ENCODE peak calls at places on chromosomes 1 and 21, in eight cellular contexts. U is thoracic aorta, V is BJ, H is fibroblast of mammary gland, S is nephron progenitor cell, I is bronchial epithelial cell, Q is RWPE1, F is adrenal gland. M is an unnamed sample.

GRCh38 chr1:117017648-117018047 is 16.1 kb downstream of the CD101 start:
- DNase-seq in U (no peak), V (no peak), H (peak), S (no peak), I (no peak), Q (no peak), F (no peak), M (no peak)

GRCh38 chr21:34968414-34969333 is 80.4 kb downstream of the RUNX1 start:
- DNase-seq in U (no peak), V (no peak), H (no peak), S (no peak), I (no peak), Q (no peak), F (no peak), M (no peak)

GRCh38 chr1:2546515-2547209 is 9.5 kb upstream of the TNFRSF14 start:
- DNase-seq in U (peak), V (no peak), H (peak), S (peak), I (peak), Q (peak), F (peak), M (no peak)

GRCh38 chr1:246597340-246597739 is 31.1 kb downstream of the CNST start:
- DNase-seq in U (peak), V (peak), H (peak), S (no peak), I (peak), Q (peak), F (peak), M (no peak)

GRCh38 chr1:31704261-31705079 is 653 bp upstream of the COL16A1 start:
- DNase-seq in U (no peak), V (no peak), H (peak), S (no peak), I (peak), Q (no peak), F (peak), M (no peak)

GRCh38 chr1:147072371-147073061 is 99.8 kb downstream of the PRKAB2 start:
- DNase-seq in U (no peak), V (no peak), H (no peak), S (peak), I (peak), Q (no peak), F (peak), M (no peak)

GRCh38 chr21:38042246-38042645 is 126.0 kb upstream of the KCNJ6 start:
- DNase-seq in U (no peak), V (no peak), H (no peak), S (no peak), I (peak), Q (no peak), F (no peak), M (no peak)

GRCh38 chr1:234725177-234726132 is 115.5 kb upstream of the IRF2BP2 start:
- DNase-seq in U (no peak), V (no peak), H (no peak), S (no peak), I (no peak), Q (no peak), F (peak), M (no peak)

GRCh38 chr1:92478393-92478792 is 8.3 kb downstream of the GFI1 start:
- DNase-seq in U (no peak), V (no peak), H (no peak), S (no peak), I (peak), Q (no peak), F (no peak), M (no peak)

GRCh38 chr1:222288056-222288455 is 259.8 kb downstream of the HHIPL2 start:
- DNase-seq in U (no peak), V (peak), H (peak), S (no peak), I (peak), Q (peak), F (peak), M (no peak)

GRCh38 chr1:22376976-22377375 is 74.7 kb upstream of the ZBTB40 start:
- DNase-seq in U (no peak), V (no peak), H (peak), S (no peak), I (peak), Q (peak), F (peak), M (no peak)

GRCh38 chr1:163182330-163182949 is 20.3 kb downstream of the RGS5 start:
- DNase-seq in U (no peak), V (no peak), H (no peak), S (no peak), I (no peak), Q (no peak), F (no peak), M (no peak)

GRCh38 chr1:22636927-22637326 is 499 bp downstream of the C1QA start:
- DNase-seq in U (no peak), V (no peak), H (no peak), S (no peak), I (no peak), Q (no peak), F (no peak), M (no peak)

GRCh38 chr1:220699044-220699443 is 8.9 kb downstream of the C1orf115 start:
- DNase-seq in U (no peak), V (no peak), H (no peak), S (no peak), I (no peak), Q (no peak), F (no peak), M (no peak)

GRCh38 chr1:45501502-45501859 is 1.4 kb downstream of the MMACHC start:
- DNase-seq in U (no peak), V (no peak), H (no peak), S (no peak), I (no peak), Q (no peak), F (no peak), M (no peak)

GRCh38 chr21:38083534-38083933 is 167.3 kb upstream of the KCNJ6 start:
- DNase-seq in U (no peak), V (no peak), H (no peak), S (no peak), I (no peak), Q (no peak), F (no peak), M (no peak)

GRCh38 chr1:167501513-167502191 is 16.7 kb downstream of the CD247 start:
- DNase-seq in U (no peak), V (no peak), H (no peak), S (no peak), I (no peak), Q (no peak), F (no peak), M (no peak)

GRCh38 chr1:172287207-172287606 is 133.3 kb upstream of the C1orf105 start:
- DNase-seq in U (peak), V (no peak), H (peak), S (no peak), I (peak), Q (peak), F (peak), M (no peak)

GRCh38 chr1:34163792-34164509 is 1.1 kb downstream of the CSMD2 start:
- DNase-seq in U (no peak), V (no peak), H (no peak), S (peak), I (no peak), Q (no peak), F (peak), M (no peak)

GRCh38 chr1:61436491-61437120 is 288.3 kb downstream of the TM2D1 start:
- DNase-seq in U (no peak), V (no peak), H (no peak), S (no peak), I (peak), Q (no peak), F (peak), M (no peak)

DNA sequence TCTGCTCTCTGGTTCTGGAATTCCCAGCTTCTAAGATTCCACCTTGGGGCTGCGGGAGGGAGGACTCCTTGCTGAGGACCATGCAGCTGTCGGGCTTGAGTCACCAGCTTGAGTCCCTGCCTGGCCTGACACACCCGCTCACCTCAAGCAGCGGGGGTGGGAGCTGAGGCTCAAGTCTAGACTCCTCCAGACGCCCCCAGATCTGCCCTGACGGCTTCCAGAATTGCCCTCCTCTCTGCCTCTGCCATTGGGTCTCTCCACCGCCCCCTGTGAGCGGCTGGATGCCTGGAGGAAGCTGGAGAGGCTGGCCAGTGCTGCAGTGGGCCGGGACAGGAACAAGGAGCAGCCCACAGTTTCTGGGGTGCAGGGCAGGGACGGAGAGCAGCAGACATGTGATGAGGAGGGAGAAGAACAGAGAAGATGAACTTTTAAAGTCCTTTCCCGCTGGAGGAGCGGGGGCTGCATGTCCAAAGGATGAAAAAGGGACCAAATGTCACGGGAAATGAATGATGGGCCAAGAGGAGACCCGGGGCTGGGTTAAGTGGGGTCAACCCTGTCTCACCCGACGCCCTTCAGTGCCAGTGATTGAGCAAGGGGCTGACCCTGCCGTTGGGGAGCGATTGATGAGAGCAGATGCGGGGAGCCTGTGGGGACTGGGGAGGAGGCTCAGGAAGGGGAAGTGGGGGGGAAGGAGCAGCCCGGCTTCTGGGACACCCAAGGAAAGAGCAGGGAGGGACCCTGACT is 13.5 kb downstream of the CRABP2 start:
- DNase-seq in U (no peak), V (no peak), H (peak), S (peak), I (peak), Q (peak), F (no peak), M (no peak)
- TF ChIP-seq CTCF in U (no peak), V (peak), H (peak), S (no peak), I (no peak), Q (no peak), F (no peak), M (peak)

GRCh38 chr1:165707984-165708706 is 9.8 kb upstream of the ALDH9A1 start:
- DNase-seq in U (no peak), V (no peak), H (no peak), S (no peak), I (no peak), Q (no peak), F (no peak), M (no peak)
- TF ChIP-seq CTCF in U (no peak), V (no peak), H (no peak), S (no peak), I (no peak), Q (no peak), F (no peak), M (no peak)

GRCh38 chr1:237903961-237904360 is 13.2 kb upstream of the ZP4 start:
- DNase-seq in U (no peak), V (no peak), H (peak), S (no peak), I (no peak), Q (no peak), F (no peak), M (no peak)

GRCh38 chr1:237895630-237896029 is 4.9 kb upstream of the ZP4 start:
- DNase-seq in U (no peak), V (no peak), H (no peak), S (no peak), I (no peak), Q (no peak), F (no peak), M (no peak)

DNA sequence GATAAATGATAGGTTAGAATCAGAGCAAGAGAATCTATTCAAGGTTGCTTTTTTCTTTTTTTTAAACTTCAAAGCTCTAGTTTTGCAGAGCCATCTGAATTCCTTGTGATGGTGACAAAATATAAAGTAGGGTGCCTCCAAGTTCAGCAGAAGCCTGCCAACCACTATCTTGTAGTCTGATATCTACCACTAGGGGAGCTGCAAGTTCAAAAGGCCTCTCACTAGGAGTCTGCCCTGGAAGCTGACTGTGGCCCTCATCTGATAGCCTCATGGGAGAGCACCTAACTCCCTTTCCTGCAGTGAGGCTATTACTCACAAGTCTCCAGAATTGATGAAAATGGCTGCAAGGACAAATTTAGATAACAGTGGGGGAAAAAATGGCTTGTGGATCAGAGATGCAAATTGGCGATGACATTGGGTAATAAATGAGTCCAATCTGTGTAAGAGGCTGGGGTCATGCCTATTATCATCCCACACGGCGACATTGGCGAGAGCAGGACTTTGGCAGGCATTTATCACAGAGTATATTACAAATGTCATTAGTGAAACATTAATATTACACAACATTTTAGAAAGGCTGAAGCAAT is 10.7 kb upstream of the ZP4 start:
- DNase-seq in U (no peak), V (no peak), H (peak), S (no peak), I (peak), Q (peak), F (peak), M (no peak)
- TF ChIP-seq CTCF in U (peak), V (no peak), H (peak), S (peak), I (peak), Q (peak), F (peak), M (peak)

GRCh38 chr21:17048974-17049373 is 463.9 kb upstream of the CXADR start:
- DNase-seq in U (no peak), V (no peak), H (no peak), S (no peak), I (no peak), Q (no peak), F (no peak), M (no peak)

GRCh38 chr21:17050156-17050555 is 462.7 kb upstream of the CXADR start:
- DNase-seq in U (no peak), V (no peak), H (no peak), S (no peak), I (no peak), Q (no peak), F (no peak), M (no peak)

GRCh38 chr21:17050646-17051045 is 462.2 kb upstream of the CXADR start:
- DNase-seq in U (no peak), V (no peak), H (no peak), S (no peak), I (no peak), Q (no peak), F (no peak), M (no peak)

GRCh38 chr21:17044696-17045095 is 468.1 kb upstream of the CXADR start:
- DNase-seq in U (no peak), V (no peak), H (no peak), S (no peak), I (no peak), Q (no peak), F (no peak), M (no peak)

GRCh38 chr21:17045214-17045835 is 467.5 kb upstream of the CXADR start:
- DNase-seq in U (no peak), V (no peak), H (peak), S (no peak), I (peak), Q (no peak), F (no peak), M (no peak)
- TF ChIP-seq CTCF in U (no peak), V (peak), H (peak), S (peak), I (peak), Q (peak), F (peak), M (peak)

GRCh38 chr1:204475651-204476432 is 18.8 kb downstream of the PIK3C2B start:
- DNase-seq in U (no peak), V (no peak), H (no peak), S (no peak), I (no peak), Q (no peak), F (peak), M (no peak)
- TF ChIP-seq CTCF in U (no peak), V (no peak), H (no peak), S (no peak), I (no peak), Q (no peak), F (no peak), M (no peak)

DNA sequence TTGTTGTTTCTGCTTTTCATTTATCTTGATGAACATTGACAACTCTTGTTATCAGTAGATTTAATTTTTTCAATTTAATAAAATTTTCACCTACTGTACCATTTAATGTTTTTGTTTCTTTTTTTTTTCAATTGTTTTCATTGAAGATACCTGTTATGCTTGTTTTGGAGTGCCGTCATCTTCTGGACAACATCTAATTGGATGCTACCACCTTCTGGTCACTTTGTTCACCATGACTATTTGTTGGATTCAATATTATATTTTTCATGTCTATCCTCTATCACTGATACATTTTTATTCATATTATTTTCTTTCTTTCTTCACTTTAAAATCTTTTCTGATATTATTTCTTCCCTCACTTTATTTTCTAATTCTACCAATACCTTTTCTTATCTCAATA is 14.0 kb downstream of the KRTAP21-2 start:
- DNase-seq in U (no peak), V (no peak), H (no peak), S (no peak), I (no peak), Q (peak), F (no peak), M (no peak)
- TF ChIP-seq CTCF in U (no peak), V (no peak), H (no peak), S (no peak), I (no peak), Q (peak), F (no peak), M (peak)

GRCh38 chr1:237043846-237044636 is 2.1 kb downstream of the RYR2 start:
- DNase-seq in U (no peak), V (no peak), H (no peak), S (no peak), I (no peak), Q (no peak), F (no peak), M (no peak)

GRCh38 chr1:237042892-237043576 is 1.1 kb downstream of the RYR2 start:
- DNase-seq in U (no peak), V (no peak), H (no peak), S (peak), I (no peak), Q (no peak), F (no peak), M (peak)

GRCh38 chr1:237042467-237042891 is 495 bp downstream of the RYR2 start:
- DNase-seq in U (no peak), V (no peak), H (no peak), S (no peak), I (no peak), Q (no peak), F (no peak), M (no peak)

GRCh38 chr1:237048803-237049202 is 6.8 kb downstream of the RYR2 start:
- DNase-seq in U (no peak), V (no peak), H (no peak), S (no peak), I (no peak), Q (no peak), F (no peak), M (no peak)

DNA sequence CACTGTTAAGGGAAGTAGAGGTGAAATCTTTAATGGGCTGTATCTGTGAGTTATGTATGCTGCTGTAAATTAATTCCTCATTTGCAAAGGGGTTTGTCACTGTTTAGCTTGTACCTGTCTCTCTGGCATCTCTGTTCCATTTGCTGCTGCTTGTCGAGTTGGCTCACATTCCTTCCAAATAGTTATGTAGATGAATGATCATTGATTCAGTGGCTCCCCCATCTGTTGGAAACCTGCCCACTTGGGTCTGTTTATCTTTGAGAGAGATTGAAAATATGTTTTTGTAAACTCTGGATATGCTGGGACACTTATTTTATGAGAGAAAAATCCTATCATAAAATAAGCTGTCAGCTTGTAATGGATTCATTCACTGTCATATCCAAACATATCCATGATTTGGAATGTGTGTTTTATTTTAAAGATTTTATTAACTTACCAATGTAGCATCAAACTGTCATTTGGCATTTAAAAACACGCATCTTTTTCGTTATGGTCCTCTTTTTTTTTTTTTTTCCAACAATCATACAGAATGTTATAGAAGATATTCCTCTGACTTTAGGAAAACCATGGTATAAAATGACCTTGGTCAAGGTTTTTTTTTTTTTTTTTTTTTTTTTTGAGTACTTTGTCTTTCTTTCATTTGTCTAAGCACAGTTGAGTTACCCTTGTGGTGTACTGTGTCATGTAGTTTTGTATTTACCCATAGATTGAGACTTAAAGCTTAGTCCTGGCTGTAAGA is 3.5 kb downstream of the RYR2 start:
- DNase-seq in U (no peak), V (no peak), H (no peak), S (no peak), I (no peak), Q (no peak), F (no peak), M (no peak)
- TF ChIP-seq CTCF in U (no peak), V (no peak), H (no peak), S (no peak), I (no peak), Q (no peak), F (no peak), M (no peak)

GRCh38 chr1:206484901-206485300 is 14.6 kb downstream of the IKBKE start:
- DNase-seq in U (no peak), V (no peak), H (no peak), S (no peak), I (no peak), Q (no peak), F (no peak), M (no peak)

GRCh38 chr1:206479164-206480125 is 9.2 kb downstream of the IKBKE start:
- DNase-seq in U (no peak), V (no peak), H (peak), S (peak), I (peak), Q (peak), F (peak), M (no peak)

GRCh38 chr1:206478746-206479145 is 8.5 kb downstream of the IKBKE start:
- DNase-seq in U (no peak), V (no peak), H (no peak), S (no peak), I (no peak), Q (no peak), F (no peak), M (no peak)

GRCh38 chr1:206480211-206480610 is 9.9 kb downstream of the IKBKE start:
- DNase-seq in U (no peak), V (no peak), H (no peak), S (no peak), I (no peak), Q (no peak), F (no peak), M (no peak)

GRCh38 chr1:206482611-206483010 is 12.3 kb downstream of the IKBKE start:
- DNase-seq in U (no peak), V (no peak), H (no peak), S (no peak), I (peak), Q (peak), F (no peak), M (no peak)
- TF ChIP-seq CTCF in U (no peak), V (no peak), H (no peak), S (no peak), I (no peak), Q (no peak), F (no peak), M (no peak)

DNA sequence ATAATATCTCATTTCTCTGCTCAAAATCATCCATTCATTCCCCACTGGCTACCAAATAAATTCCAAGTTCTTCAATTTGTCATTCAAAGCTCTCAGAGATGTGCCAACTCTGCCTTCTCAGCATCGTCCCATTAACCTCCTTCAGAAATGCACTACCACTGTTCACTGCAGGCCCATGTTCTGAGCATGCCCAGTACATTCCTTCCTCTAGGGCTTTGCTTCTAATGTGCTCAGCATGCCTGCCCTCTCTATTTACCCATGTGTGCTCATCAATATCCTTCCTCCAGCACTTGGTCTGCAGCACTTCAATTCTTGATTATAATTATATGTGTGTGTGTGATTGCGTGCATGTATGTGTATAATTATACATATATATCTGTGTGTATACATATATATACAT is 36.1 kb upstream of the RGS8 start:
- DNase-seq in U (no peak), V (no peak), H (peak), S (no peak), I (peak), Q (no peak), F (no peak), M (no peak)
- TF ChIP-seq CTCF in U (no peak), V (peak), H (peak), S (peak), I (peak), Q (no peak), F (no peak), M (peak)

M was measured in chondrocyte.